ENCODE peak calls at places on chromosomes 1 and 21, in six cellular contexts. C, M, I, R, N and G are unnamed samples.

GRCh38 chr1:204417231-204417997 is 5.8 kb upstream of the PPP1R15B start:
- DNase-seq in R (peak), C (peak), M (peak), N (peak), I (peak), G (peak)

GRCh38 chr1:88646852-88647645 is 37.0 kb upstream of the PKN2 start:
- DNase-seq in C (no peak), N (no peak), R (peak), I (peak), M (no peak), G (peak)

GRCh38 chr21:34915364-34915834 is 133.7 kb downstream of the RUNX1 start:
- DNase-seq in I (peak), R (peak), N (peak), M (peak), C (no peak), G (peak)

GRCh38 chr1:117817629-117818028 is 111.8 kb downstream of the GDAP2 start:
- DNase-seq in I (no peak), N (no peak), M (no peak), R (no peak), C (no peak), G (no peak)

GRCh38 chr1:21680918-21681317 is 11.8 kb upstream of the RAP1GAP start:
- DNase-seq in C (no peak), R (no peak), M (peak), N (no peak), I (peak), G (peak)

GRCh38 chr1:115833806-115834205 is 7.1 kb downstream of the NHLH2 start:
- DNase-seq in I (no peak), N (no peak), R (no peak), C (no peak), M (no peak), G (no peak)

GRCh38 chr21:46237474-46237873 is 8.9 kb upstream of the LSS start:
- DNase-seq in I (no peak), N (no peak), M (no peak), C (no peak), R (no peak), G (no peak)

GRCh38 chr1:203306970-203307541 is 1.7 kb downstream of the BTG2 start:
- DNase-seq in C (peak), I (no peak), N (no peak), R (no peak), M (no peak), G (no peak)

GRCh38 chr1:29145739-29146437 is 22.2 kb upstream of the TMEM200B start:
- DNase-seq in M (peak), N (peak), R (peak), C (no peak), I (peak), G (peak)

GRCh38 chr1:222049176-222049575 is 307.3 kb upstream of the DUSP10 start:
- DNase-seq in I (no peak), C (no peak), M (no peak), N (no peak), R (no peak), G (no peak)

GRCh38 chr1:243311809-243312208 is 56.0 kb downstream of the SDCCAG8 start:
- DNase-seq in N (no peak), M (no peak), C (no peak), I (no peak), R (no peak), G (no peak)

GRCh38 chr1:24415334-24415909 is at the start of gene NIPAL3:
- DNase-seq in R (peak), I (peak), C (peak), N (peak), M (peak), G (peak)

GRCh38 chr1:24415910-24416665 is 486 bp downstream of the NIPAL3 start:
- DNase-seq in M (peak), C (peak), R (no peak), N (peak), I (peak), G (no peak)

GRCh38 chr1:24417681-24418080 is 2.1 kb downstream of the NIPAL3 start:
- DNase-seq in R (no peak), M (no peak), I (peak), N (peak), C (no peak), G (peak)

GRCh38 chr1:24414884-24415333 is 693 bp upstream of the NIPAL3 start:
- DNase-seq in M (no peak), I (no peak), R (no peak), N (no peak), C (no peak), G (no peak)

DNA sequence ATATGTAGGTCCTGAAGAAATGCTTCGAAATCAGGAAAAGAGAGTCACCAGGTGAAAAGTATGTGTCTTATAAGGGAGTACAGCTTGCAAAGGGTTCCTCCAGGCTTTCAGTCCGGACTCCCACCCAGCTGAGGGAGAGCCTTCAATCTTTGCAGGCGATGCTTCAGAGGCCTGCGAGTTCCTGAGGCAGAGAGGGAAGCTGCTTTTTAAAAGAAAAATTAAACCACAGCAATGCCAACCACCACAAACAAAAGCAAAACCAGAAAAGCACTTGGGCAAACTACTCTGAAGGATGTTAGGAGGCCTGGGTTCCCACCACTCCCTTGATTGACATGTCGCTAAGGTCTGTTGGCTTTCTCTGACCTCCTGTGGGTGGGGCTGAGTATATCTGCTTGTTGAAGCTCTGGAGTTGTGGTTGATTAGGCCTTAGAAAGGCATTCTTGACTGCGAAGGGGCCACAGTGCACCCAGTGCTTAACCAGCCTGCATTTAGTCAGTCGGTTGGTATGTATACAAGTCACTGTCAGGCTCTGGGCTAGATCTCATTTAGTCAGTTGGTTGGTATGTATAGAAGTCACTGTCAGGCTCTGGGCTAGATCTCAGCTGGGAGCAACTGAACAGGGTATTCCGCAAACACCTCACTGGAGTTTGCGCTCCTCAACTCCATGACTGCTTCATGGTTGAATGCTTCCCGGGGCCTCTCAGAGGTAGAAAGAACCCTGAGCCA is 1.2 kb downstream of the NIPAL3 start:
- DNase-seq in I (peak), R (peak), M (peak), N (peak), C (no peak), G (peak)
- H3K4me3 ChIP-seq in I (peak), R (peak), M (peak), N (peak), C (peak), G (peak)

GRCh38 chr1:70221241-70222077 is at the start of gene SRSF11:
- DNase-seq in I (peak), M (peak), N (peak), R (peak), C (peak), G (peak)
- TF ChIP-seq CTCF in I (peak), M (no peak), N (no peak), R (no peak), C (no peak), G (peak)

DNA sequence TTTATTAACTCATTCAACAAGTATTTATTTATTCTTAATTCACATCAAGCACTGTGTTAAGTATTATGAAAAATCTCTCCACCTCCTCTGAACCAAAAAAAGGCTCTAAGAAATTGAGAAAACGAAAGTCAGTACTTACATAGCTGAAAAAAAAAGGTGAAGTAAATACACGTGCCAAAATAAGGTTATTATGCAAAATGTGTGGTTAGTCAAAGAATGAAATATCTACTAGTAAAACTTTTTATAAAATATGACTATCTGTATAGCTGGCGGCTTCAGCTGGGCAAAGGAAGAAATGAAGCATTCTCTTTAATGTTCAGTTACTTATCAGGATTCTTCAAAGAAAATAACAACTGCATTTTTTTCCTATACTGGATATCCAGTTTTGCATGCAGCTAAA is 35.5 kb upstream of the ASPM start:
- DNase-seq in C (no peak), R (no peak), I (no peak), M (no peak), N (no peak), G (no peak)
- H3K4me3 ChIP-seq in C (no peak), R (no peak), I (no peak), M (no peak), N (no peak), G (no peak)

GRCh38 chr1:234607091-234608025 is 2.6 kb downstream of the IRF2BP2 start:
- DNase-seq in R (no peak), M (peak), I (peak), C (peak), N (no peak), G (peak)
- TF ChIP-seq CTCF in R (no peak), M (peak), I (no peak), C (no peak), N (peak), G (peak)

GRCh38 chr1:1434131-1434811 is 1.2 kb upstream of the VWA1 start:
- DNase-seq in M (peak), R (no peak), I (no peak), N (peak), C (peak), G (no peak)
- H3K4me3 ChIP-seq in M (no peak), R (no peak), I (no peak), N (no peak), C (peak), G (no peak)

GRCh38 chr1:7410156-7410555 is 360.9 kb upstream of the VAMP3 start:
- DNase-seq in I (no peak), N (no peak), C (no peak), M (no peak), R (no peak), G (no peak)
- TF ChIP-seq CTCF in I (no peak), N (no peak), C (no peak), M (no peak), R (no peak), G (no peak)

DNA sequence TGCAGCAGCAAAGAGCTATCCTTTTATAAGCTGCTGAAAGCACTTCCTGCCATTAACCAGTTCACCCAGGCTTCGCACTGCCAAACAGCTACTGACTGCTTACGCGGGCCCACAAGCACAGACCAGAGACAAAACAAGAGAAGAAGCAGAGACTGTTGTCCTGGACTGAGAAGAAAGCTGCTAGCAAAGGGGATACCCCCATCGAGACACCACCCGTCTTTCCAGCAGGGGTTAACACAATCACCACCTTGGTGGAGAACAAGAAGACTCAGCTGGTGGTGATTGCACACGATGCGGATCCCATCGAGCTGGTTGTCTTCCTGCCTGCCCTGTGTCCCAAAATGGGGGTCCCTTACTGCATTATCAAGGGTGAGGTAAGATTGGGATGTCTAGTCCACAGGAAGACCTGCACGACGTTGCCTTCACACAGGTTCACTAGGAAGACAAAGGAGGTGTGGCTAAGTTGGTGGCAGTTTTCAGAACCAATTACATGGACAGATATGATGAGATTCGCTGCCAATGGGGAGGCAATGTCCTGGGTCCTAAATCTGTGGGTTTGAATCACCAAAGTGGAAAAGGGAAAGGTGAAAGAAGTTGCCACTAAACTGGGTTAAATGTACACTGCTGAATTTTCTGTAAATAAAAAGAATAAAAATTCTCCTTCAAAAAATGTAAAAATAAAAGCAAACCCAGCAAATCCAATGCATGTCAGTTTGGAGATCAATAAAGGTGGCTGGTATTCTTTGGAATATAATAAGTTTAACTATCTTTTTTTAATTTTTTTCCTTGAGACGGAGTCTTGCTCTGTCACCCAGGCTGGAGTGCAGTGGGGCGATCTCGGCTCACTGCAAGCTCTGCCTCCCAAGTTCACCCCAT is 1.2 kb downstream of the FMO5 start:
- DNase-seq in C (no peak), N (no peak), R (no peak), I (no peak), M (no peak), G (no peak)
- H3K4me3 ChIP-seq in C (no peak), N (no peak), R (no peak), I (no peak), M (no peak), G (no peak)

GRCh38 chr1:153364766-153365678 is 7.4 kb downstream of the S100A9 start:
- DNase-seq in C (no peak), N (no peak), I (peak), R (no peak), M (no peak), G (no peak)
- TF ChIP-seq CTCF in C (no peak), N (no peak), I (peak), R (no peak), M (no peak), G (no peak)